ENCODE peak calls at places on chromosomes 1 and 21, in six cellular contexts. C is hepatocyte, D is IMR-90, K is psoas muscle, P is bronchial epithelial cell, A is stomach. U is an unnamed sample.

GRCh38 chr21:38410451-38410850 is 87.8 kb downstream of the ERG start:
- DNase-seq in K (no peak), P (no peak), C (no peak), A (no peak), D (no peak), U (no peak)

GRCh38 chr1:228348708-228349467 is 57.7 kb downstream of the TRIM11 start:
- DNase-seq in A (no peak), P (no peak), K (no peak), D (no peak), C (no peak), U (no peak)

GRCh38 chr1:236425031-236425663 is 31.1 kb downstream of the EDARADD start:
- DNase-seq in C (no peak), P (no peak), D (no peak), K (no peak), A (no peak), U (no peak)

GRCh38 chr1:245500546-245500945 is 345.8 kb downstream of the KIF26B start:
- DNase-seq in D (peak; percentile 66), C (no peak), A (no peak), K (no peak), P (peak; percentile 96), U (peak; percentile 65)

GRCh38 chr1:6157528-6158174 is 22.5 kb downstream of the CHD5 start:
- DNase-seq in D (peak; percentile 47), P (peak; percentile 98), K (no peak), A (no peak), C (peak; percentile 83), U (peak; percentile 16)

GRCh38 chr1:68623700-68624099 is 126.8 kb upstream of the DEPDC1 start:
- DNase-seq in K (no peak), P (no peak), D (no peak), C (no peak), A (no peak), U (no peak)

GRCh38 chr1:230749150-230749549 is 2.0 kb downstream of the CAPN9 start:
- DNase-seq in D (no peak), K (no peak), P (no peak), C (no peak), A (no peak), U (no peak)

GRCh38 chr1:11434506-11434905 is 44.4 kb upstream of the DISP3 start:
- DNase-seq in P (no peak), D (no peak), A (no peak), C (no peak), K (no peak), U (no peak)

GRCh38 chr1:10597492-10597891 is 122.7 kb downstream of the PEX14 start:
- DNase-seq in D (no peak), C (no peak), K (no peak), A (no peak), P (no peak), U (no peak)

GRCh38 chr21:24955275-24955961 is 651.9 kb downstream of the MRPL39 start:
- DNase-seq in K (no peak), C (no peak), P (no peak), D (no peak), A (no peak), U (no peak)

GRCh38 chr1:156480411-156481192 is 20.0 kb downstream of the MEF2D start:
- DNase-seq in D (peak; percentile 50), K (peak; percentile 69), P (no peak), A (peak; percentile 71), C (peak; percentile 62), U (no peak)

GRCh38 chr1:91750398-91750996 is 135.5 kb downstream of the TGFBR3 start:
- DNase-seq in C (no peak), A (no peak), D (no peak), P (no peak), K (no peak), U (no peak)

GRCh38 chr1:2112280-2112701 is 62.1 kb downstream of the PRKCZ start:
- DNase-seq in K (peak; percentile 9), C (no peak), A (no peak), P (no peak), D (no peak), U (no peak)

GRCh38 chr21:35473496-35473895 is 424.4 kb upstream of the RUNX1 start:
- DNase-seq in C (no peak), A (no peak), P (no peak), K (no peak), D (no peak), U (no peak)

GRCh38 chr21:37532868-37533780 is 166.6 kb downstream of the DYRK1A start:
- DNase-seq in P (peak; percentile 95), K (no peak), D (peak; percentile 61), A (peak; percentile 63), C (peak; percentile 52), U (no peak)

GRCh38 chr1:233904979-233905415 is 521 bp downstream of the SLC35F3 start:
- DNase-seq in D (no peak), A (no peak), C (peak; percentile 32), K (peak; percentile 12), P (no peak), U (no peak)
- TF ChIP-seq CTCF in D (no peak), A (no peak), C (no peak), K (no peak), P (no peak), U (no peak)

GRCh38 chr1:154970631-154971340 is at the start of gene SHC1:
- DNase-seq in D (peak; percentile 92), A (peak; percentile 83), K (peak; percentile 96), C (peak; percentile 95), P (peak; percentile 87), U (peak; percentile 98)

GRCh38 chr1:154969741-154970452 is 650 bp downstream of the SHC1 start:
- DNase-seq in A (no peak), K (peak; percentile 46), C (no peak), D (no peak), P (no peak), U (no peak)

GRCh38 chr1:154968731-154969130 is 1.8 kb downstream of the SHC1 start:
- DNase-seq in D (no peak), A (no peak), C (no peak), P (no peak), K (no peak), U (no peak)

GRCh38 chr1:154967331-154967950 is 3.1 kb downstream of the SHC1 start:
- DNase-seq in D (no peak), C (no peak), K (no peak), A (no peak), P (no peak), U (no peak)

GRCh38 chr1:154969246-154969645 is 1.3 kb downstream of the SHC1 start:
- DNase-seq in P (no peak), C (no peak), D (no peak), K (no peak), A (no peak), U (no peak)
- H3K4me3 ChIP-seq in P (peak overlapping the region; percentile 74), C (peak overlapping the region; percentile 7), D (peak overlapping the region; percentile 65), K (peak overlapping the region; percentile 84), A (peak overlapping the region; percentile 42), U (peak overlapping the region; percentile 82)

GRCh38 chr1:119647734-119648619 is at the start of gene ZNF697:
- DNase-seq in D (peak; percentile 98), A (peak; percentile 99), P (peak; percentile 93), C (peak; percentile 95), K (peak; percentile 98), U (peak; percentile 98)
- TF ChIP-seq CTCF in D (peak; percentile 53), A (peak; percentile 17), P (no peak), C (peak; percentile 45), K (peak; percentile 8), U (no peak)

GRCh38 chr1:31581821-31582810 is 5.8 kb downstream of the TINAGL1 start:
- DNase-seq in P (peak; percentile 93), C (no peak), D (no peak), K (no peak), A (no peak), U (no peak)

GRCh38 chr1:31584869-31585735 is 8.8 kb downstream of the TINAGL1 start:
- DNase-seq in D (no peak), K (no peak), A (no peak), P (no peak), C (no peak), U (no peak)

GRCh38 chr1:31580891-31581603 is 4.7 kb downstream of the TINAGL1 start:
- DNase-seq in D (no peak), P (no peak), C (no peak), A (no peak), K (no peak), U (no peak)

GRCh38 chr1:31583995-31584868 is 7.9 kb downstream of the TINAGL1 start:
- DNase-seq in P (no peak), K (peak; percentile 64), A (peak; percentile 94), C (peak; percentile 76), D (peak; percentile 53), U (no peak)

GRCh38 chr1:31583082-31583994 is 7.0 kb downstream of the TINAGL1 start:
- DNase-seq in A (no peak), P (no peak), D (no peak), C (no peak), K (no peak), U (no peak)
- H3K4me3 ChIP-seq in A (no peak overlapping the region), P (no peak overlapping the region), D (no peak overlapping the region), C (no peak overlapping the region), K (peak overlapping the region; percentile 18), U (no peak overlapping the region)

DNA sequence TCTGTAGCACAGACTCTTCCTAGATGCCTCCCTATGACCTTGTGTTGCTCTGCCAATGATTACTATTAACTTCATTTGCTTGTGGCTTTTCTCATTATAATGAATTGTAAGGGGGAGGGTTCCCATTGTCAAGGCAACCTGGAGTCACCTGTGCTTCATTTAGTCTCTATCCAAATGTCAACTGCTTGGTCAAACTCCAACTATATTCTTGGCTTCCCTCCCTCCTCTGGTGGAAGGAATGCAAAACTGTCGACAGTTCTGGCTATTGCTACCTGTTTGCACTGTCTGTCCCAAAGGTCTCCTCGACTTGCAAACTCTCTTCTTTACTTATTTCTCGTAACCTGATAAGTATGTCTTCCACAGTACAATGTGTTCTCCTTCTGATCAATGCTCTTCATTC is 100.3 kb downstream of the CACNA1E start:
- DNase-seq in C (peak; percentile 64), D (no peak), P (peak; percentile 10), A (peak; percentile 37), K (no peak), U (no peak)
- TF ChIP-seq CTCF in C (peak; percentile 47), D (no peak), P (peak; percentile 57), A (no peak), K (peak; percentile 18), U (no peak)

GRCh38 chr1:181115367-181115684 is 26.8 kb downstream of the IER5 start:
- DNase-seq in D (no peak), P (no peak), A (no peak), C (no peak), K (no peak), U (no peak)

GRCh38 chr1:181114574-181115366 is 26.3 kb downstream of the IER5 start:
- DNase-seq in D (no peak), K (no peak), C (no peak), P (no peak), A (no peak), U (peak; percentile 11)

GRCh38 chr1:181119076-181119989 is 30.8 kb downstream of the IER5 start:
- DNase-seq in K (no peak), A (no peak), C (peak; percentile 73), P (peak; percentile 98), D (no peak), U (no peak)

GRCh38 chr1:181117648-181118449 is 29.3 kb downstream of the IER5 start:
- DNase-seq in A (peak; percentile 50), C (peak; percentile 69), K (no peak), P (peak; percentile 96), D (peak; percentile 67), U (peak; percentile 86)

DNA sequence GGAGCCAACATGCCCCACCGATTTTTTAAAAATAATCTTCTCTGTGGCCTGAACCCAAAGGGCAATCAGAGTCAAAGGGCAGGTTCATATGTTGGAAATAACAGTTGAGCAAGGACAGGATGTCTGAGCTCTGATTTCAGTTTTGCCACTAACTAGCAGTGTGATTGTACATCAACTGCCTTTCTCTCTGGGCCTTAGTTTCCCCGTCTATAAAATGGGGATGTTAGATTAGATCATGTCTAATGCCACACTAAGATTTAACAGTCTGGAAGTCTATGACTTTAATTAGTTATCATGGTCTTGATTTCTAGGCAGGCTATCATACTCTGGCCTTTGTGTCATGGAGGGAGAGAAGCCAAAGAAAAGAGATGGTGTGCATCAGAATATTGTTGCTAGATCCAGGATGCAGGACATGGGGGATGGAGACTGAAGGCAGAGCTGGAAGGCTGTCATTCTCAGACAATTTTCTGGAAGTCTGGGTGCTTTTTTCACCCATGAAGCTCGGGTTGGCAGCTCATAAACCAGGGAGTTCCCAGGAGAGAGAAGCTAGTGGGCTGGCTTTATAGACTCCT is 28.4 kb downstream of the IER5 start:
- DNase-seq in C (no peak), A (no peak), K (no peak), D (no peak), P (no peak), U (peak; percentile 27)
- H3K4me3 ChIP-seq in C (no peak overlapping the region), A (no peak overlapping the region), K (no peak overlapping the region), D (no peak overlapping the region), P (no peak overlapping the region), U (no peak overlapping the region)